ENCODE peak calls at places on chromosomes 4 and X, in five cellular contexts. One of them, this sample, is unnamed.

GRCh38 chrX:77446029-77446585 is 1.1 kb upstream of the FGF16 start:
- DNase-seq in CD8-positive, alpha-beta T cell: no peak
- DNase-seq in BJ: no peak
- DNase-seq in HFF-Myc: no peak
- DNase-seq in spleen: no peak
- DNase-seq in this sample: no peak

GRCh38 chrX:40266490-40267333 is 169.0 kb upstream of the BCOR start:
- DNase-seq in CD8-positive, alpha-beta T cell: peak; percentile 56
- DNase-seq in BJ: no peak
- DNase-seq in HFF-Myc: no peak
- DNase-seq in spleen: peak; percentile 88
- DNase-seq in this sample: no peak

GRCh38 chr4:188930822-188931221 is 791.6 kb downstream of the TRIML1 start:
- DNase-seq in CD8-positive, alpha-beta T cell: no peak
- DNase-seq in BJ: no peak
- DNase-seq in HFF-Myc: no peak
- DNase-seq in spleen: no peak
- DNase-seq in this sample: no peak

GRCh38 chr4:6782846-6783110 is 251 bp downstream of the KIAA0232 start:
- DNase-seq in CD8-positive, alpha-beta T cell: no peak
- DNase-seq in BJ: no peak
- DNase-seq in HFF-Myc: no peak
- DNase-seq in spleen: no peak
- DNase-seq in this sample: no peak

GRCh38 chrX:10178866-10179463 is 22.2 kb downstream of the CLCN4 start:
- DNase-seq in CD8-positive, alpha-beta T cell: no peak
- DNase-seq in BJ: no peak
- DNase-seq in HFF-Myc: no peak
- DNase-seq in spleen: no peak
- DNase-seq in this sample: no peak

GRCh38 chr4:159366966-159367365 is 264.1 kb downstream of the RAPGEF2 start:
- DNase-seq in CD8-positive, alpha-beta T cell: no peak
- DNase-seq in BJ: no peak
- DNase-seq in HFF-Myc: no peak
- DNase-seq in spleen: no peak
- DNase-seq in this sample: no peak

GRCh38 chr4:108965031-108965430 is 202.2 kb upstream of the ETNPPL start:
- DNase-seq in CD8-positive, alpha-beta T cell: no peak
- DNase-seq in BJ: no peak
- DNase-seq in HFF-Myc: no peak
- DNase-seq in spleen: no peak
- DNase-seq in this sample: no peak

GRCh38 chrX:72146527-72146926 is 14.8 kb upstream of the RTL5 start:
- DNase-seq in CD8-positive, alpha-beta T cell: no peak
- DNase-seq in BJ: no peak
- DNase-seq in HFF-Myc: no peak
- DNase-seq in spleen: no peak
- DNase-seq in this sample: no peak

GRCh38 chr4:44038811-44039210 is 409.8 kb downstream of the KCTD8 start:
- DNase-seq in CD8-positive, alpha-beta T cell: no peak
- DNase-seq in BJ: no peak
- DNase-seq in HFF-Myc: no peak
- DNase-seq in spleen: no peak
- DNase-seq in this sample: no peak

GRCh38 chr4:13645075-13645474 is 17.6 kb upstream of the BOD1L1 start:
- DNase-seq in CD8-positive, alpha-beta T cell: no peak
- DNase-seq in BJ: no peak
- DNase-seq in HFF-Myc: no peak
- DNase-seq in spleen: no peak
- DNase-seq in this sample: no peak

GRCh38 chrX:118251251-118251650 is 94.7 kb upstream of the WDR44 start:
- DNase-seq in CD8-positive, alpha-beta T cell: no peak
- DNase-seq in BJ: peak; percentile 27
- DNase-seq in HFF-Myc: no peak
- DNase-seq in spleen: no peak
- DNase-seq in this sample: no peak

GRCh38 chr4:170674176-170674575 is 584.4 kb upstream of the AADAT start:
- DNase-seq in CD8-positive, alpha-beta T cell: no peak
- DNase-seq in BJ: no peak
- DNase-seq in HFF-Myc: no peak
- DNase-seq in spleen: no peak
- DNase-seq in this sample: no peak

GRCh38 chr4:164748375-164748774 is 5.6 kb upstream of the SMIM31 start:
- DNase-seq in CD8-positive, alpha-beta T cell: no peak
- DNase-seq in BJ: no peak
- DNase-seq in HFF-Myc: no peak
- DNase-seq in spleen: no peak
- DNase-seq in this sample: no peak

GRCh38 chrX:53714580-53715335 is 28.2 kb upstream of the HUWE1 start:
- DNase-seq in CD8-positive, alpha-beta T cell: peak; percentile 43
- DNase-seq in BJ: no peak
- DNase-seq in HFF-Myc: peak; percentile 14
- DNase-seq in spleen: no peak
- DNase-seq in this sample: no peak

GRCh38 chr4:72394264-72394663 is 174.8 kb downstream of the ADAMTS3 start:
- DNase-seq in CD8-positive, alpha-beta T cell: no peak
- DNase-seq in BJ: no peak
- DNase-seq in HFF-Myc: peak; percentile 14
- DNase-seq in spleen: no peak
- DNase-seq in this sample: peak; percentile 44

GRCh38 chrX:110224926-110225617 is 92.8 kb downstream of the AMMECR1 start:
- DNase-seq in CD8-positive, alpha-beta T cell: no peak
- DNase-seq in BJ: no peak
- DNase-seq in HFF-Myc: no peak
- DNase-seq in spleen: no peak
- DNase-seq in this sample: no peak

GRCh38 chrX:124502144-124502543 is 155.8 kb downstream of the SH2D1A start:
- DNase-seq in CD8-positive, alpha-beta T cell: no peak
- DNase-seq in BJ: no peak
- DNase-seq in HFF-Myc: no peak
- DNase-seq in spleen: no peak
- DNase-seq in this sample: no peak

GRCh38 chr4:164937576-164938270 is 39.7 kb downstream of the TRIM61 start:
- DNase-seq in CD8-positive, alpha-beta T cell: no peak
- DNase-seq in BJ: no peak
- DNase-seq in HFF-Myc: no peak
- DNase-seq in spleen: no peak
- DNase-seq in this sample: no peak

GRCh38 chr4:75834095-75834771 is 68.0 kb downstream of the PPEF2 start:
- DNase-seq in CD8-positive, alpha-beta T cell: no peak
- DNase-seq in BJ: no peak
- DNase-seq in HFF-Myc: no peak
- DNase-seq in spleen: no peak
- DNase-seq in this sample: no peak

GRCh38 chrX:133402042-133402453 is 13.2 kb downstream of the GPC4 start:
- DNase-seq in CD8-positive, alpha-beta T cell: no peak
- DNase-seq in BJ: no peak
- DNase-seq in HFF-Myc: no peak
- DNase-seq in spleen: no peak
- DNase-seq in this sample: peak; percentile 50

GRCh38 chrX:13716455-13716854 is 18.0 kb downstream of the TRAPPC2 start:
- DNase-seq in CD8-positive, alpha-beta T cell: no peak
- DNase-seq in BJ: no peak
- DNase-seq in HFF-Myc: no peak
- DNase-seq in spleen: no peak
- DNase-seq in this sample: no peak

GRCh38 chrX:66110112-66110511 is 53.9 kb upstream of the HEPH start:
- DNase-seq in CD8-positive, alpha-beta T cell: no peak
- DNase-seq in BJ: no peak
- DNase-seq in HFF-Myc: no peak
- DNase-seq in spleen: no peak
- DNase-seq in this sample: no peak

GRCh38 chr4:25928956-25929336 is 14.9 kb downstream of the SMIM20 start:
- DNase-seq in CD8-positive, alpha-beta T cell: no peak
- DNase-seq in BJ: no peak
- DNase-seq in HFF-Myc: no peak
- DNase-seq in spleen: no peak
- DNase-seq in this sample: no peak

GRCh38 chr4:150136481-150136880 is 58.2 kb downstream of the DCLK2 start:
- DNase-seq in CD8-positive, alpha-beta T cell: no peak
- DNase-seq in BJ: no peak
- DNase-seq in HFF-Myc: no peak
- DNase-seq in spleen: no peak
- DNase-seq in this sample: no peak

GRCh38 chrX:136866337-136867095 is 14.0 kb downstream of the RBMX start:
- DNase-seq in CD8-positive, alpha-beta T cell: no peak
- DNase-seq in BJ: no peak
- DNase-seq in HFF-Myc: no peak
- DNase-seq in spleen: no peak
- DNase-seq in this sample: no peak

GRCh38 chr4:70365479-70365878 is 4.9 kb downstream of the SMR3A start:
- DNase-seq in CD8-positive, alpha-beta T cell: no peak
- DNase-seq in BJ: no peak
- DNase-seq in HFF-Myc: no peak
- DNase-seq in spleen: no peak
- DNase-seq in this sample: no peak

GRCh38 chrX:49761481-49761880 is 65.7 kb upstream of the PAGE1 start:
- DNase-seq in CD8-positive, alpha-beta T cell: no peak
- DNase-seq in BJ: no peak
- DNase-seq in HFF-Myc: no peak
- DNase-seq in spleen: no peak
- DNase-seq in this sample: no peak

GRCh38 chrX:9832811-9833210 is 46.6 kb downstream of the SHROOM2 start:
- DNase-seq in CD8-positive, alpha-beta T cell: no peak
- DNase-seq in BJ: no peak
- DNase-seq in HFF-Myc: no peak
- DNase-seq in spleen: no peak
- DNase-seq in this sample: no peak

GRCh38 chrX:54891573-54891972 is 29.1 kb upstream of the TRO start:
- DNase-seq in CD8-positive, alpha-beta T cell: peak; percentile 38
- DNase-seq in BJ: no peak
- DNase-seq in HFF-Myc: no peak
- DNase-seq in spleen: no peak
- DNase-seq in this sample: no peak

GRCh38 chr4:15375707-15376106 is 52.1 kb upstream of the C1QTNF7 start:
- DNase-seq in CD8-positive, alpha-beta T cell: no peak
- DNase-seq in BJ: no peak
- DNase-seq in HFF-Myc: no peak
- DNase-seq in spleen: no peak
- DNase-seq in this sample: no peak

GRCh38 chr4:168220893-168221292 is 97.7 kb downstream of the DDX60 start:
- DNase-seq in CD8-positive, alpha-beta T cell: no peak
- DNase-seq in BJ: no peak
- DNase-seq in HFF-Myc: no peak
- DNase-seq in spleen: no peak
- DNase-seq in this sample: no peak

GRCh38 chr4:121898150-121898549 is 27.9 kb upstream of the BBS7 start:
- DNase-seq in CD8-positive, alpha-beta T cell: peak; percentile 16
- DNase-seq in BJ: no peak
- DNase-seq in HFF-Myc: no peak
- DNase-seq in spleen: peak; percentile 78
- DNase-seq in this sample: no peak

GRCh38 chr4:131026771-131027170 is 1930.8 kb downstream of the C4orf33 start:
- DNase-seq in CD8-positive, alpha-beta T cell: no peak
- DNase-seq in BJ: no peak
- DNase-seq in HFF-Myc: no peak
- DNase-seq in spleen: no peak
- DNase-seq in this sample: no peak

GRCh38 chr4:109994415-109994827 is 81.7 kb downstream of the EGF start:
- DNase-seq in CD8-positive, alpha-beta T cell: no peak
- DNase-seq in BJ: no peak
- DNase-seq in HFF-Myc: no peak
- DNase-seq in spleen: no peak
- DNase-seq in this sample: no peak

GRCh38 chrX:46125139-46125538 is 420.1 kb downstream of the ZNF674 start:
- DNase-seq in CD8-positive, alpha-beta T cell: no peak
- DNase-seq in BJ: no peak
- DNase-seq in HFF-Myc: no peak
- DNase-seq in spleen: no peak
- DNase-seq in this sample: no peak

GRCh38 chrX:83509246-83509801 is 1.2 kb downstream of the POU3F4 start:
- DNase-seq in CD8-positive, alpha-beta T cell: no peak
- DNase-seq in BJ: no peak
- DNase-seq in HFF-Myc: no peak
- DNase-seq in spleen: no peak
- DNase-seq in this sample: no peak
- H3K4me3 ChIP-seq in CD8-positive, alpha-beta T cell: no peak overlapping the region
- H3K4me3 ChIP-seq in BJ: no peak overlapping the region
- H3K4me3 ChIP-seq in HFF-Myc: no peak overlapping the region
- H3K4me3 ChIP-seq in spleen: peak overlapping the region; percentile 37
- H3K4me3 ChIP-seq in this sample: no peak overlapping the region

GRCh38 chrX:18133605-18134004 is 87.1 kb downstream of the BEND2 start:
- DNase-seq in CD8-positive, alpha-beta T cell: no peak
- DNase-seq in BJ: no peak
- DNase-seq in HFF-Myc: no peak
- DNase-seq in spleen: no peak
- DNase-seq in this sample: no peak

DNA sequence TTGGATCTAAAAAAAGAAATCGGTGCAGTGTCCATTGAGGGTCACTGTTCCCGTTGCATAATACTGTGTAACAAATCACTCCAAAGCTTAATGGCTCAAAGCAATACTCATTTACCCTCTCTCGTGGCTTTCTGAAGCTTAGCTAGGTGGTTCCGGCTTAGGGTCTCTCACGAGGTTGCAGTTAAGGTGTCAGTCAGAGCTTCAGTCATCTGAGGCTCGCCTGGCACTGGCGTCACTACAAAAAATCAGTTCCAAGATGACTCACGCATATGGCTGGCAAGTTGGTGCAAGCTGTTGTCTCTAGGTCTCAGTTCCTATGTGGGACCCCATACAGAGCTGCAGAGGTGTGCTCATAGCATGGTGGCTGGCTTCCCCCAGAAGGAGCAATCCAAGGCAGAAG is 91.0 kb downstream of the BEND2 start:
- DNase-seq in CD8-positive, alpha-beta T cell: no peak
- DNase-seq in BJ: no peak
- DNase-seq in HFF-Myc: no peak
- DNase-seq in spleen: no peak
- DNase-seq in this sample: no peak
- H3K4me3 ChIP-seq in CD8-positive, alpha-beta T cell: no peak overlapping the region
- H3K4me3 ChIP-seq in BJ: no peak overlapping the region
- H3K4me3 ChIP-seq in HFF-Myc: no peak overlapping the region
- H3K4me3 ChIP-seq in spleen: no peak overlapping the region
- H3K4me3 ChIP-seq in this sample: no peak overlapping the region

DNA sequence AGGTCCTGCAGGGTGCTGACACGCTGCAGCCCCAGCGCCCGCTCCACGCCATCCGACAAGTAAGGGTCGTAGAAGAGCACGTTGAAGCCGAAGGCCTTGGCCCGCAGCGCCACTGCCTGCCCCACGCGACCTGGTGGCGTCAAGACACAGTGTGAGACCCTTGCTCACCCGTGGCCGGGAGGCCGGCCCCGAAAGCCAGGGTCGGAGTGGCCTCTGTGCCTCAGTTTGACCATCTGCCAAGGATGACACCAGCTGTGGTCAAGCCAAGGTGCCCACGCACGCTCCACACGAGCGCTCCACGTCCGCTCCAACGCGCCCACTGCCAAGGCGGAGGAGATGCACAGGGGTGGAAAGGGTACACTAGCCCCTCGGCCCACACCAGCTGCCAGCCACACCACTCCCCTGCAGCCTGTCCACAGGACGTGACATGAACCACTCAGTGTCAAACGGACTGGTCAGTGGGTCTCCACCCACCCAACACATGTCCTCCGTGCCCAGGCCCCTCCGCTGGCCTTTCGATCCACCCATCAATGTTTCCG is 32.8 kb downstream of the CTBP1 start:
- DNase-seq in CD8-positive, alpha-beta T cell: no peak
- DNase-seq in BJ: no peak
- DNase-seq in HFF-Myc: no peak
- DNase-seq in spleen: no peak
- DNase-seq in this sample: no peak
- H3K4me3 ChIP-seq in CD8-positive, alpha-beta T cell: peak overlapping the region; percentile 44
- H3K4me3 ChIP-seq in BJ: no peak overlapping the region
- H3K4me3 ChIP-seq in HFF-Myc: no peak overlapping the region
- H3K4me3 ChIP-seq in spleen: peak overlapping the region; percentile 53
- H3K4me3 ChIP-seq in this sample: no peak overlapping the region

GRCh38 chrX:2501246-2502102 is 698 bp upstream of the DHRSX start:
- DNase-seq in CD8-positive, alpha-beta T cell: no peak
- DNase-seq in BJ: no peak
- DNase-seq in HFF-Myc: no peak
- DNase-seq in spleen: peak; percentile 82
- DNase-seq in this sample: no peak
- H3K4me3 ChIP-seq in CD8-positive, alpha-beta T cell: peak overlapping the region; percentile 39
- H3K4me3 ChIP-seq in BJ: peak overlapping the region; percentile 55
- H3K4me3 ChIP-seq in HFF-Myc: peak overlapping the region; percentile 66
- H3K4me3 ChIP-seq in spleen: peak overlapping the region; percentile 93
- H3K4me3 ChIP-seq in this sample: peak overlapping the region; percentile 86